ENCODE peak calls at places on chromosomes 12 and 14, in five cellular contexts. E is dorsolateral prefrontal cortex, L is upper lobe of right lung, P is ELR, G is amniotic stem cell. N is an unnamed sample.
A peak's percentile ranks its signal among the peaks of the same experiment; 100 is the strongest.

GRCh38 chr14:23130875-23131274 is 11.8 kb upstream of the CEBPE start:
- DNase-seq in P (no peak), G (no peak), L (no peak), E (no peak), N (no peak)

GRCh38 chr12:7884687-7885086 is 12.0 kb upstream of the SLC2A14 start:
- DNase-seq in G (no peak), P (no peak), L (no peak), E (no peak), N (no peak)

GRCh38 chr12:46332260-46332659 is 40.3 kb downstream of the SLC38A2 start:
- DNase-seq in E (no peak), G (no peak), L (no peak), P (peak; percentile 90), N (peak; percentile 23)

GRCh38 chr12:50985322-50985721 is 33.0 kb downstream of the HIGD1C start:
- DNase-seq in G (peak; percentile 56), P (peak; percentile 75), E (no peak), L (no peak), N (no peak)

GRCh38 chr14:95495538-95496025 is 20.9 kb downstream of the SYNE3 start:
- DNase-seq in E (no peak), L (no peak), P (peak; percentile 41), G (no peak), N (no peak)

GRCh38 chr14:76929927-76930326 is 98.6 kb downstream of the IRF2BPL start:
- DNase-seq in E (no peak), G (no peak), L (no peak), P (no peak), N (no peak)

GRCh38 chr12:51860986-51861385 is 12.5 kb upstream of the FIGNL2 start:
- DNase-seq in P (no peak), G (no peak), L (peak; percentile 5), E (no peak), N (no peak)

GRCh38 chr12:114799574-114800487 is 115.9 kb upstream of the TBX3 start:
- DNase-seq in L (peak; percentile 68), G (no peak), E (no peak), P (peak; percentile 61), N (no peak)

GRCh38 chr12:128820253-128820652 is 3.5 kb downstream of the SLC15A4 start:
- DNase-seq in P (no peak), L (no peak), G (no peak), E (no peak), N (no peak)

GRCh38 chr12:31518680-31519227 is 72.2 kb downstream of the DENND5B start:
- DNase-seq in L (no peak), G (peak; percentile 97), E (no peak), P (peak; percentile 99), N (peak; percentile 100)

GRCh38 chr14:52363969-52364368 is 49.9 kb downstream of the PTGER2 start:
- DNase-seq in E (no peak), P (no peak), L (no peak), G (no peak), N (no peak)

GRCh38 chr14:94538070-94538740 is 23.0 kb upstream of the SERPINA4 start:
- DNase-seq in E (no peak), G (no peak), P (no peak), L (no peak), N (no peak)

GRCh38 chr14:100213956-100214767 is 24.8 kb upstream of the YY1 start:
- DNase-seq in G (no peak), E (peak; percentile 61), P (peak; percentile 91), L (peak; percentile 98), N (no peak)

GRCh38 chr14:101097109-101097793 is 193.7 kb upstream of the RTL1 start:
- DNase-seq in P (no peak), E (no peak), L (no peak), G (no peak), N (no peak)

GRCh38 chr12:64610660-64611429 is 550 bp downstream of the RASSF3 start:
- DNase-seq in E (no peak), P (peak; percentile 81), G (no peak), L (peak; percentile 88), N (no peak)

GRCh38 chr14:81275995-81276698 is 55.4 kb upstream of the GTF2A1 start:
- DNase-seq in L (no peak), G (no peak), E (no peak), P (no peak), N (no peak)

GRCh38 chr12:131927110-131928079 is 1.7 kb upstream of the PUS1 start:
- DNase-seq in P (no peak), E (no peak), G (no peak), L (peak; percentile 64), N (no peak)

GRCh38 chr14:93032301-93032929 is 83.3 kb downstream of the ITPK1 start:
- DNase-seq in P (no peak), G (no peak), E (no peak), L (no peak), N (no peak)

GRCh38 chr12:49967777-49968250 is 4.9 kb upstream of the AQP6 start:
- DNase-seq in E (no peak), P (no peak), G (no peak), L (no peak), N (no peak)

GRCh38 chr14:47300801-47301200 is 374.6 kb downstream of the MDGA2 start:
- DNase-seq in E (no peak), P (no peak), L (no peak), G (no peak), N (no peak)

GRCh38 chr12:12349711-12350665 is at the start of gene MANSC1:
- DNase-seq in P (peak; percentile 48), G (no peak), L (peak; percentile 88), E (peak; percentile 48), N (no peak)

GRCh38 chr12:63047146-63047545 is 103.9 kb downstream of the AVPR1A start:
- DNase-seq in L (no peak), E (no peak), G (no peak), P (no peak), N (no peak)

GRCh38 chr14:98984719-98985041 is 287.3 kb downstream of the BCL11B start:
- DNase-seq in L (no peak), G (no peak), E (no peak), P (no peak), N (no peak)

GRCh38 chr12:112973712-112974305 is 4.5 kb upstream of the OAS2 start:
- DNase-seq in P (no peak), E (no peak), G (no peak), L (no peak), N (no peak)

GRCh38 chr12:108215458-108215857 is 86.4 kb downstream of the WSCD2 start:
- DNase-seq in G (no peak), L (no peak), E (no peak), P (no peak), N (no peak)

GRCh38 chr12:96846313-96846712 is 60.7 kb upstream of the NEDD1 start:
- DNase-seq in P (no peak), L (no peak), G (no peak), E (no peak), N (no peak)

GRCh38 chr12:19064713-19065112 is 64.8 kb upstream of the PLEKHA5 start:
- DNase-seq in L (no peak), P (no peak), G (no peak), E (no peak), N (no peak)

GRCh38 chr12:14238224-14238792 is 127.2 kb upstream of the ATF7IP start:
- DNase-seq in G (peak; percentile 6), L (no peak), E (no peak), P (peak; percentile 61), N (no peak)

GRCh38 chr14:69818760-69819191 is 21.7 kb upstream of the SLC10A1 start:
- DNase-seq in E (no peak), L (peak; percentile 65), G (peak; percentile 8), P (peak; percentile 72), N (peak; percentile 9)

GRCh38 chr12:96225003-96225855 is 31.1 kb downstream of the ELK3 start:
- DNase-seq in P (no peak), G (no peak), L (no peak), E (no peak), N (no peak)

GRCh38 chr14:47269788-47270492 is 405.5 kb downstream of the MDGA2 start:
- DNase-seq in E (no peak), L (no peak), P (no peak), G (no peak), N (no peak)

GRCh38 chr14:63852817-63853730 is at the start of gene SYNE2:
- DNase-seq in L (peak; percentile 91), P (peak; percentile 79), G (peak; percentile 36), E (peak; percentile 28), N (no peak)

GRCh38 chr12:93595336-93595735 is 22.9 kb downstream of the SOCS2 start:
- DNase-seq in G (no peak), L (no peak), E (no peak), P (no peak), N (no peak)

GRCh38 chr14:69711471-69712216 is 55.3 kb upstream of the SRSF5 start:
- DNase-seq in L (no peak), P (no peak), E (no peak), G (no peak), N (no peak)

GRCh38 chr14:61673305-61673704 is 22.0 kb upstream of the HIF1A start:
- DNase-seq in G (no peak), L (no peak), E (no peak), P (no peak), N (no peak)

GRCh38 chr12:15689751-15690191 is 99.4 kb downstream of the EPS8 start:
- DNase-seq in L (no peak), P (peak; percentile 11), E (no peak), G (no peak), N (no peak)

GRCh38 chr14:93089501-93090269 is 26.0 kb downstream of the ITPK1 start:
- DNase-seq in G (no peak), L (no peak), E (no peak), P (no peak), N (no peak)

GRCh38 chr12:98893601-98894411 is 248.7 kb downstream of the APAF1 start:
- DNase-seq in P (peak; percentile 4), G (no peak), L (no peak), E (no peak), N (no peak)

GRCh38 chr14:56666294-56666693 is 86.7 kb downstream of the TMEM260 start:
- DNase-seq in P (no peak), L (no peak), G (no peak), E (no peak), N (no peak)